ENCODE peak calls at places on chromosomes 6 and 20, in six cellular contexts. One of them, this sample, is unnamed.

GRCh38 chr6:26199057-26199772 is 112.0 kb downstream of the HFE start:
- DNase-seq in astrocyte: peak; percentile 95
- DNase-seq in PC-3: peak; percentile 96
- DNase-seq in HCT116: peak; percentile 95
- DNase-seq in fibroblast of lung: peak; percentile 99
- DNase-seq in mesendoderm: peak; percentile 97
- DNase-seq in this sample: peak; percentile 95

GRCh38 chr20:1674990-1675389 is 17.4 kb upstream of the SIRPG start:
- DNase-seq in fibroblast of lung: no peak
- DNase-seq in PC-3: no peak
- DNase-seq in mesendoderm: no peak
- DNase-seq in astrocyte: no peak
- DNase-seq in HCT116: no peak
- DNase-seq in this sample: no peak

GRCh38 chr6:31402324-31403282 is 792 bp upstream of the MICA start:
- DNase-seq in HCT116: no peak
- DNase-seq in fibroblast of lung: peak; percentile 22
- DNase-seq in mesendoderm: peak; percentile 59
- DNase-seq in astrocyte: no peak
- DNase-seq in PC-3: peak; percentile 35
- DNase-seq in this sample: peak; percentile 28

GRCh38 chr6:11241793-11242201 is 9.3 kb upstream of the NEDD9 start:
- DNase-seq in mesendoderm: peak; percentile 85
- DNase-seq in astrocyte: peak; percentile 35
- DNase-seq in HCT116: no peak
- DNase-seq in PC-3: no peak
- DNase-seq in fibroblast of lung: peak; percentile 54
- DNase-seq in this sample: no peak

GRCh38 chr6:125957845-125958244 is 1.3 kb downstream of the HINT3 start:
- DNase-seq in mesendoderm: no peak
- DNase-seq in astrocyte: peak; percentile 14
- DNase-seq in HCT116: no peak
- DNase-seq in PC-3: peak; percentile 58
- DNase-seq in fibroblast of lung: peak; percentile 70
- DNase-seq in this sample: peak; percentile 39

GRCh38 chr6:296151-297122 is 4.2 kb downstream of the DUSP22 start:
- DNase-seq in fibroblast of lung: no peak
- DNase-seq in mesendoderm: no peak
- DNase-seq in astrocyte: no peak
- DNase-seq in HCT116: no peak
- DNase-seq in PC-3: no peak
- DNase-seq in this sample: no peak

GRCh38 chr6:28587746-28588075 is 62.0 kb downstream of the GPX5 start:
- DNase-seq in astrocyte: peak; percentile 33
- DNase-seq in mesendoderm: no peak
- DNase-seq in fibroblast of lung: no peak
- DNase-seq in HCT116: no peak
- DNase-seq in PC-3: no peak
- DNase-seq in this sample: peak; percentile 47

GRCh38 chr6:163906006-163906710 is 491.6 kb downstream of the QKI start:
- DNase-seq in PC-3: no peak
- DNase-seq in fibroblast of lung: no peak
- DNase-seq in mesendoderm: no peak
- DNase-seq in HCT116: no peak
- DNase-seq in astrocyte: no peak
- DNase-seq in this sample: no peak

GRCh38 chr6:44010411-44011349 is 116.6 kb downstream of the MRPL14 start:
- DNase-seq in HCT116: peak; percentile 74
- DNase-seq in PC-3: peak; percentile 91
- DNase-seq in fibroblast of lung: peak; percentile 98
- DNase-seq in astrocyte: peak; percentile 98
- DNase-seq in mesendoderm: no peak
- DNase-seq in this sample: peak; percentile 93

GRCh38 chr6:169224185-169224695 is 29.4 kb downstream of the THBS2 start:
- DNase-seq in astrocyte: peak; percentile 87
- DNase-seq in PC-3: no peak
- DNase-seq in fibroblast of lung: peak; percentile 74
- DNase-seq in mesendoderm: no peak
- DNase-seq in HCT116: no peak
- DNase-seq in this sample: no peak

GRCh38 chr20:54148947-54149764 is 24.6 kb downstream of the CYP24A1 start:
- DNase-seq in astrocyte: no peak
- DNase-seq in mesendoderm: no peak
- DNase-seq in PC-3: peak; percentile 100
- DNase-seq in HCT116: peak; percentile 93
- DNase-seq in fibroblast of lung: no peak
- DNase-seq in this sample: no peak

GRCh38 chr20:59776059-59776603 is 157.3 kb downstream of the SYCP2 start:
- DNase-seq in astrocyte: no peak
- DNase-seq in PC-3: no peak
- DNase-seq in fibroblast of lung: no peak
- DNase-seq in mesendoderm: no peak
- DNase-seq in HCT116: no peak
- DNase-seq in this sample: no peak

GRCh38 chr20:32473231-32474008 is 111.7 kb downstream of the NOL4L start:
- DNase-seq in astrocyte: no peak
- DNase-seq in PC-3: no peak
- DNase-seq in fibroblast of lung: no peak
- DNase-seq in HCT116: no peak
- DNase-seq in mesendoderm: no peak
- DNase-seq in this sample: no peak

GRCh38 chr20:32472581-32473207 is 112.4 kb downstream of the NOL4L start:
- DNase-seq in HCT116: no peak
- DNase-seq in fibroblast of lung: no peak
- DNase-seq in astrocyte: no peak
- DNase-seq in mesendoderm: no peak
- DNase-seq in PC-3: no peak
- DNase-seq in this sample: no peak

GRCh38 chr20:32474967-32475819 is 109.9 kb downstream of the NOL4L start:
- DNase-seq in astrocyte: peak; percentile 91
- DNase-seq in PC-3: peak; percentile 84
- DNase-seq in HCT116: no peak
- DNase-seq in mesendoderm: peak; percentile 86
- DNase-seq in fibroblast of lung: peak; percentile 97
- DNase-seq in this sample: peak; percentile 95

GRCh38 chr20:32474009-32474716 is 111.0 kb downstream of the NOL4L start:
- DNase-seq in mesendoderm: no peak
- DNase-seq in fibroblast of lung: no peak
- DNase-seq in astrocyte: no peak
- DNase-seq in HCT116: no peak
- DNase-seq in PC-3: no peak
- DNase-seq in this sample: no peak

DNA sequence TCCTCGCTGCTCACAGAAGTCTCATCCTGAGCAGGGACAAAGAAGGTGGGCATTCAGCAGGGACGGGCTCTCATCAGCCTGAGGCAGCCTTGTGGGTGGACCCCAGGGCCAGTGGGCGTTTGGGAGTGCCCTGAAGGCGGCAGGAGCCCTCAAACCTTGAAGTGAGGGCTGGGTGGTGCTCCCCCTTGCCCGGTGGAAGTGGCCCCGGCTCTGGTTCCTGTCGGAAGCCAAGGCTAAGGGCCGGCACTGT is 110.5 kb downstream of the NOL4L start:
- DNase-seq in fibroblast of lung: no peak
- DNase-seq in PC-3: no peak
- DNase-seq in mesendoderm: no peak
- DNase-seq in HCT116: no peak
- DNase-seq in astrocyte: no peak
- DNase-seq in this sample: no peak
- H3K9ac ChIP-seq in fibroblast of lung: peak overlapping the region; percentile 65
- H3K9ac ChIP-seq in PC-3: peak overlapping the region; percentile 74
- H3K9ac ChIP-seq in mesendoderm: peak overlapping the region; percentile 74
- H3K9ac ChIP-seq in HCT116: no peak overlapping the region
- H3K9ac ChIP-seq in astrocyte: peak overlapping the region; percentile 79
- H3K9ac ChIP-seq in this sample: peak overlapping the region; percentile 81

DNA sequence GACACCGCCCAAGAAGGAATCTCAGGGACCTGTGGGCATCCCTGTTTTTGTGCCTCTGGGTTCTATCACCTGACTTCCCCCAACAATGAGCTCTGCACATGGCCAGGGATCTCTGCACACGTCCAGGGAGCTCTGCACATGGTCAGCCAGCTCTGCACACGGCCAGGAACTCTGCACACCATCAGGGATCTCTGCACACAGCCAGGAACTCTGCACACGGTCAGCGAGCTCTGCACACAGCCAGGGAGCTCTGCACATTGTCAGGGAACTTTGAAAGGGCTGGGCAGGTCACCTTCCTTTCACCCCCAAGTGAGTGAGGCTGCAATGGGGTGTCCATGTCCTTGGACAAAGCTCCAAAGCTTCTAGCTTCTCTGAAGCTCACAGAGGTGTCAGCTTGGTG is 5.2 kb upstream of the SLCO4A1 start:
- DNase-seq in mesendoderm: no peak
- DNase-seq in HCT116: no peak
- DNase-seq in PC-3: no peak
- DNase-seq in astrocyte: no peak
- DNase-seq in fibroblast of lung: no peak
- DNase-seq in this sample: no peak
- H3K4me3 ChIP-seq in mesendoderm: no peak overlapping the region
- H3K4me3 ChIP-seq in HCT116: no peak overlapping the region
- H3K4me3 ChIP-seq in PC-3: no peak overlapping the region
- H3K4me3 ChIP-seq in astrocyte: no peak overlapping the region
- H3K4me3 ChIP-seq in fibroblast of lung: no peak overlapping the region
- H3K4me3 ChIP-seq in this sample: no peak overlapping the region

GRCh38 chr6:78268591-78268990 is 598.8 kb upstream of the IRAK1BP1 start:
- DNase-seq in HCT116: no peak
- DNase-seq in fibroblast of lung: no peak
- DNase-seq in mesendoderm: no peak
- DNase-seq in astrocyte: no peak
- DNase-seq in PC-3: no peak
- DNase-seq in this sample: no peak
- H3K4me1 ChIP-seq in HCT116: no peaks in the 10 kb centered on the region
- H3K4me1 ChIP-seq in fibroblast of lung: no peaks in the 10 kb centered on the region
- H3K4me1 ChIP-seq in mesendoderm: no peaks in the 10 kb centered on the region
- H3K4me1 ChIP-seq in astrocyte: no peaks in the 10 kb centered on the region
- H3K4me1 ChIP-seq in PC-3: no peaks in the 10 kb centered on the region
- H3K4me1 ChIP-seq in this sample: no peaks in the 10 kb centered on the region

GRCh38 chr20:9574182-9574581 is 59.8 kb downstream of the LAMP5 start:
- DNase-seq in astrocyte: no peak
- DNase-seq in fibroblast of lung: no peak
- DNase-seq in PC-3: no peak
- DNase-seq in mesendoderm: peak; percentile 30
- DNase-seq in HCT116: no peak
- DNase-seq in this sample: no peak

GRCh38 chr20:9571783-9572182 is 57.4 kb downstream of the LAMP5 start:
- DNase-seq in fibroblast of lung: no peak
- DNase-seq in HCT116: no peak
- DNase-seq in mesendoderm: no peak
- DNase-seq in astrocyte: no peak
- DNase-seq in PC-3: no peak
- DNase-seq in this sample: no peak

GRCh38 chr20:9575836-9576235 is 61.4 kb downstream of the LAMP5 start:
- DNase-seq in HCT116: no peak
- DNase-seq in mesendoderm: no peak
- DNase-seq in fibroblast of lung: no peak
- DNase-seq in astrocyte: no peak
- DNase-seq in PC-3: peak; percentile 8
- DNase-seq in this sample: no peak

GRCh38 chr20:9572690-9573089 is 58.3 kb downstream of the LAMP5 start:
- DNase-seq in mesendoderm: peak; percentile 61
- DNase-seq in fibroblast of lung: no peak
- DNase-seq in PC-3: no peak
- DNase-seq in HCT116: no peak
- DNase-seq in astrocyte: no peak
- DNase-seq in this sample: no peak

DNA sequence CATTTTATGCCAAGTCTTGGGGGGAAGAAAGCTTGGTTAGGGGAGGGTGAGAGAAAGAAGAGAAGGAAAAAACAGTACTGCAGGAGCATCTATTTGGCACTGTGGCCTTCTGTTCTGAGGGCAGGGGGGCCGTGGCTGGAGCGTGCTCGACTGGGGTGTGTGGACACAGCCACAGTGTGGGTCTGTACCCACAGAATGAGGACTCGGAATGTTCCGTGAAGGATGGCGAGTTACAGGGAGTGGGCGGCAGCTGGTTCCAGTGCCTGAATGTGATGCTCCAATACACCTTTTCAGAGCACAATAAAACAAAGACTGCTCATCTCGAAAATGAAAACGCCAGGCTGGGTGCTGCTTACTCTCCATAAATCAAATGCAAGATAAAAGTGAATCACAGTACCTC is 59.2 kb downstream of the LAMP5 start:
- DNase-seq in fibroblast of lung: no peak
- DNase-seq in HCT116: no peak
- DNase-seq in PC-3: no peak
- DNase-seq in mesendoderm: no peak
- DNase-seq in astrocyte: no peak
- DNase-seq in this sample: no peak
- H3K9ac ChIP-seq in fibroblast of lung: no peak overlapping the region
- H3K9ac ChIP-seq in HCT116: no peak overlapping the region
- H3K9ac ChIP-seq in PC-3: no peak overlapping the region
- H3K9ac ChIP-seq in mesendoderm: no peak overlapping the region
- H3K9ac ChIP-seq in astrocyte: no peak overlapping the region
- H3K9ac ChIP-seq in this sample: no peak overlapping the region

GRCh38 chr20:10132391-10132790 is 86.2 kb upstream of the SNAP25 start:
- DNase-seq in HCT116: no peak
- DNase-seq in mesendoderm: no peak
- DNase-seq in fibroblast of lung: no peak
- DNase-seq in PC-3: no peak
- DNase-seq in astrocyte: no peak
- DNase-seq in this sample: no peak
- H3K4me3 ChIP-seq in HCT116: no peak overlapping the region
- H3K4me3 ChIP-seq in mesendoderm: no peak overlapping the region
- H3K4me3 ChIP-seq in fibroblast of lung: no peak overlapping the region
- H3K4me3 ChIP-seq in PC-3: no peak overlapping the region
- H3K4me3 ChIP-seq in astrocyte: no peak overlapping the region
- H3K4me3 ChIP-seq in this sample: no peak overlapping the region

GRCh38 chr6:129691043-129691640 is 18.8 kb downstream of the ARHGAP18 start:
- DNase-seq in HCT116: no peak
- DNase-seq in PC-3: no peak
- DNase-seq in mesendoderm: no peak
- DNase-seq in fibroblast of lung: no peak
- DNase-seq in astrocyte: no peak
- DNase-seq in this sample: no peak

GRCh38 chr6:129691709-129692108 is 18.3 kb downstream of the ARHGAP18 start:
- DNase-seq in astrocyte: no peak
- DNase-seq in HCT116: no peak
- DNase-seq in mesendoderm: peak; percentile 57
- DNase-seq in fibroblast of lung: no peak
- DNase-seq in PC-3: no peak
- DNase-seq in this sample: no peak

GRCh38 chr6:129694036-129694435 is 15.9 kb downstream of the ARHGAP18 start:
- DNase-seq in fibroblast of lung: no peak
- DNase-seq in HCT116: no peak
- DNase-seq in astrocyte: no peak
- DNase-seq in PC-3: no peak
- DNase-seq in mesendoderm: no peak
- DNase-seq in this sample: no peak

GRCh38 chr6:129695373-129696027 is 14.5 kb downstream of the ARHGAP18 start:
- DNase-seq in PC-3: no peak
- DNase-seq in mesendoderm: no peak
- DNase-seq in astrocyte: no peak
- DNase-seq in fibroblast of lung: no peak
- DNase-seq in HCT116: no peak
- DNase-seq in this sample: no peak

DNA sequence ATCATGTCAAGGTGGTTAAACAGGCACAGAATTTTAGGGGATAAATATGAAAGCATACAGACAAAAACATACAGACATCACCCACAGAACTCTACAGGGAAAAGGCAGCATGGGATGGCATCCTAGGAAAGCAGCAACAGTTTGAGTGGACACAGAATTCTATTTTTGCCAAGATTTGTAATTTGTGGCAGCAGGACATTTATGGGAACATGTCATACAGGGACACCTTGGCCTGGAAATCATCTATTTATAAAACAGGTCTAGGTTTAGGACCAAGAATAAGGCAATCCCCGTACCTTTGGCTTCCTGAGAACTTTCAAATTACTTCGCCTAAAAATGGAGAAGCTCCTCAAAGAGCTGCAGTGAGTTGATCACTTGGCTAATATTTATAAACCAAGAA is 17.5 kb downstream of the ARHGAP18 start:
- DNase-seq in astrocyte: no peak
- DNase-seq in HCT116: no peak
- DNase-seq in PC-3: no peak
- DNase-seq in fibroblast of lung: no peak
- DNase-seq in mesendoderm: no peak
- DNase-seq in this sample: no peak
- H3K4me1 ChIP-seq in astrocyte: peaks cover 5% of the 10 kb centered on the region
- H3K4me1 ChIP-seq in HCT116: peaks cover 95% of the 10 kb centered on the region
- H3K4me1 ChIP-seq in PC-3: no peaks in the 10 kb centered on the region
- H3K4me1 ChIP-seq in fibroblast of lung: peaks cover 8% of the 10 kb centered on the region
- H3K4me1 ChIP-seq in mesendoderm: peaks cover 3% of the 10 kb centered on the region
- H3K4me1 ChIP-seq in this sample: peaks cover 22% of the 10 kb centered on the region

This sample was measured in adipocyte.